ENCODE peak calls at places on chromosomes 4 and X, in eight cellular contexts. One of them, this sample, is unnamed.

GRCh38 chr4:155738548-155738947 is 20.3 kb upstream of the GUCY1B1 start:
- DNase-seq in cardiac fibroblast: peak
- DNase-seq in fibroblast of pulmonary artery: no peak
- DNase-seq in thoracic aorta: no peak
- DNase-seq in CD4-positive, alpha-beta memory T cell: no peak
- DNase-seq in A673: no peak
- DNase-seq in tibial artery: no peak
- DNase-seq in stomach: no peak
- DNase-seq in this sample: no peak

GRCh38 chr4:79182209-79182608 is 143.7 kb downstream of the NAA11 start:
- DNase-seq in cardiac fibroblast: no peak
- DNase-seq in fibroblast of pulmonary artery: no peak
- DNase-seq in thoracic aorta: no peak
- DNase-seq in CD4-positive, alpha-beta memory T cell: no peak
- DNase-seq in A673: no peak
- DNase-seq in tibial artery: no peak
- DNase-seq in stomach: no peak
- DNase-seq in this sample: no peak

GRCh38 chr4:3422241-3422801 is 19.4 kb upstream of the HGFAC start:
- DNase-seq in cardiac fibroblast: no peak
- DNase-seq in fibroblast of pulmonary artery: no peak
- DNase-seq in thoracic aorta: no peak
- DNase-seq in CD4-positive, alpha-beta memory T cell: no peak
- DNase-seq in A673: no peak
- DNase-seq in tibial artery: no peak
- DNase-seq in stomach: no peak
- DNase-seq in this sample: peak

GRCh38 chrX:1322393-1322792 is 14.2 kb upstream of the IL3RA start:
- DNase-seq in cardiac fibroblast: no peak
- DNase-seq in fibroblast of pulmonary artery: no peak
- DNase-seq in thoracic aorta: no peak
- DNase-seq in CD4-positive, alpha-beta memory T cell: no peak
- DNase-seq in A673: no peak
- DNase-seq in tibial artery: no peak
- DNase-seq in stomach: no peak
- DNase-seq in this sample: no peak

GRCh38 chrX:53050841-53051240 is 2.3 kb downstream of the GPR173 start:
- DNase-seq in cardiac fibroblast: peak
- DNase-seq in fibroblast of pulmonary artery: no peak
- DNase-seq in thoracic aorta: no peak
- DNase-seq in CD4-positive, alpha-beta memory T cell: no peak
- DNase-seq in A673: no peak
- DNase-seq in tibial artery: no peak
- DNase-seq in stomach: no peak
- DNase-seq in this sample: no peak

GRCh38 chr4:145171919-145172318 is 8.5 kb downstream of the OTUD4 start:
- DNase-seq in cardiac fibroblast: no peak
- DNase-seq in fibroblast of pulmonary artery: no peak
- DNase-seq in thoracic aorta: no peak
- DNase-seq in CD4-positive, alpha-beta memory T cell: no peak
- DNase-seq in A673: no peak
- DNase-seq in tibial artery: no peak
- DNase-seq in stomach: no peak
- DNase-seq in this sample: no peak

GRCh38 chr4:131499139-131499873 is 1649.8 kb upstream of the PCDH10 start:
- DNase-seq in cardiac fibroblast: peak
- DNase-seq in fibroblast of pulmonary artery: peak
- DNase-seq in thoracic aorta: no peak
- DNase-seq in CD4-positive, alpha-beta memory T cell: no peak
- DNase-seq in A673: no peak
- DNase-seq in tibial artery: no peak
- DNase-seq in stomach: no peak
- DNase-seq in this sample: no peak

GRCh38 chrX:18898517-18898916 is 85.4 kb downstream of the PHKA2 start:
- DNase-seq in cardiac fibroblast: no peak
- DNase-seq in fibroblast of pulmonary artery: no peak
- DNase-seq in thoracic aorta: no peak
- DNase-seq in CD4-positive, alpha-beta memory T cell: no peak
- DNase-seq in A673: no peak
- DNase-seq in tibial artery: no peak
- DNase-seq in stomach: no peak
- DNase-seq in this sample: no peak

GRCh38 chr4:10629394-10629793 is 55.2 kb downstream of the CLNK start:
- DNase-seq in cardiac fibroblast: no peak
- DNase-seq in fibroblast of pulmonary artery: no peak
- DNase-seq in thoracic aorta: no peak
- DNase-seq in CD4-positive, alpha-beta memory T cell: no peak
- DNase-seq in A673: no peak
- DNase-seq in tibial artery: no peak
- DNase-seq in stomach: no peak
- DNase-seq in this sample: no peak

GRCh38 chr4:102324725-102325124 is 20.6 kb downstream of the SLC39A8 start:
- DNase-seq in cardiac fibroblast: no peak
- DNase-seq in fibroblast of pulmonary artery: no peak
- DNase-seq in thoracic aorta: no peak
- DNase-seq in CD4-positive, alpha-beta memory T cell: no peak
- DNase-seq in A673: peak
- DNase-seq in tibial artery: no peak
- DNase-seq in stomach: no peak
- DNase-seq in this sample: no peak

GRCh38 chrX:71492086-71493065 is 40.5 kb upstream of the OGT start:
- DNase-seq in cardiac fibroblast: peak
- DNase-seq in fibroblast of pulmonary artery: peak
- DNase-seq in thoracic aorta: no peak
- DNase-seq in CD4-positive, alpha-beta memory T cell: peak
- DNase-seq in A673: peak
- DNase-seq in tibial artery: peak
- DNase-seq in stomach: peak
- DNase-seq in this sample: peak

GRCh38 chrX:112759512-112759911 is 79.8 kb upstream of the LHFPL1 start:
- DNase-seq in cardiac fibroblast: no peak
- DNase-seq in fibroblast of pulmonary artery: no peak
- DNase-seq in thoracic aorta: no peak
- DNase-seq in CD4-positive, alpha-beta memory T cell: no peak
- DNase-seq in A673: no peak
- DNase-seq in tibial artery: no peak
- DNase-seq in stomach: no peak
- DNase-seq in this sample: no peak

GRCh38 chr4:2443061-2443730 is 24.4 kb downstream of the CFAP99 start:
- DNase-seq in cardiac fibroblast: no peak
- DNase-seq in fibroblast of pulmonary artery: no peak
- DNase-seq in thoracic aorta: no peak
- DNase-seq in CD4-positive, alpha-beta memory T cell: no peak
- DNase-seq in A673: no peak
- DNase-seq in tibial artery: no peak
- DNase-seq in stomach: no peak
- DNase-seq in this sample: no peak

GRCh38 chr4:8067274-8067936 is 91.2 kb downstream of the ABLIM2 start:
- DNase-seq in cardiac fibroblast: no peak
- DNase-seq in fibroblast of pulmonary artery: no peak
- DNase-seq in thoracic aorta: no peak
- DNase-seq in CD4-positive, alpha-beta memory T cell: no peak
- DNase-seq in A673: peak
- DNase-seq in tibial artery: no peak
- DNase-seq in stomach: no peak
- DNase-seq in this sample: no peak

GRCh38 chr4:89324671-89325070 is 17.1 kb upstream of the GPRIN3 start:
- DNase-seq in cardiac fibroblast: peak
- DNase-seq in fibroblast of pulmonary artery: peak
- DNase-seq in thoracic aorta: no peak
- DNase-seq in CD4-positive, alpha-beta memory T cell: no peak
- DNase-seq in A673: no peak
- DNase-seq in tibial artery: no peak
- DNase-seq in stomach: no peak
- DNase-seq in this sample: no peak

GRCh38 chr4:44487341-44487740 is 38.7 kb upstream of the KCTD8 start:
- DNase-seq in cardiac fibroblast: no peak
- DNase-seq in fibroblast of pulmonary artery: peak
- DNase-seq in thoracic aorta: no peak
- DNase-seq in CD4-positive, alpha-beta memory T cell: no peak
- DNase-seq in A673: no peak
- DNase-seq in tibial artery: no peak
- DNase-seq in stomach: no peak
- DNase-seq in this sample: no peak

GRCh38 chrX:15737957-15738685 is at the start of gene CA5B:
- DNase-seq in cardiac fibroblast: peak
- DNase-seq in fibroblast of pulmonary artery: peak
- DNase-seq in thoracic aorta: peak
- DNase-seq in CD4-positive, alpha-beta memory T cell: peak
- DNase-seq in A673: peak
- DNase-seq in tibial artery: peak
- DNase-seq in stomach: peak
- DNase-seq in this sample: peak

GRCh38 chr4:90074322-90074886 is 52.8 kb upstream of the CCSER1 start:
- DNase-seq in cardiac fibroblast: no peak
- DNase-seq in fibroblast of pulmonary artery: no peak
- DNase-seq in thoracic aorta: no peak
- DNase-seq in CD4-positive, alpha-beta memory T cell: no peak
- DNase-seq in A673: no peak
- DNase-seq in tibial artery: no peak
- DNase-seq in stomach: no peak
- DNase-seq in this sample: no peak

GRCh38 chr4:100907465-100908454 is 389.9 kb upstream of the EMCN start:
- DNase-seq in cardiac fibroblast: peak
- DNase-seq in fibroblast of pulmonary artery: peak
- DNase-seq in thoracic aorta: no peak
- DNase-seq in CD4-positive, alpha-beta memory T cell: no peak
- DNase-seq in A673: peak
- DNase-seq in tibial artery: no peak
- DNase-seq in stomach: no peak
- DNase-seq in this sample: no peak

GRCh38 chr4:109207060-109207459 is 95.4 kb downstream of the COL25A1 start:
- DNase-seq in cardiac fibroblast: peak
- DNase-seq in fibroblast of pulmonary artery: peak
- DNase-seq in thoracic aorta: no peak
- DNase-seq in CD4-positive, alpha-beta memory T cell: no peak
- DNase-seq in A673: peak
- DNase-seq in tibial artery: no peak
- DNase-seq in stomach: no peak
- DNase-seq in this sample: no peak
- H3K4me3 ChIP-seq in cardiac fibroblast: no peak
- H3K4me3 ChIP-seq in fibroblast of pulmonary artery: no peak
- H3K4me3 ChIP-seq in thoracic aorta: no peak
- H3K4me3 ChIP-seq in CD4-positive, alpha-beta memory T cell: no peak
- H3K4me3 ChIP-seq in A673: no peak
- H3K4me3 ChIP-seq in tibial artery: no peak
- H3K4me3 ChIP-seq in stomach: no peak
- H3K4me3 ChIP-seq in this sample: no peak

GRCh38 chr4:185774076-185774731 is 37.8 kb downstream of the SORBS2 start:
- DNase-seq in cardiac fibroblast: no peak
- DNase-seq in fibroblast of pulmonary artery: no peak
- DNase-seq in thoracic aorta: no peak
- DNase-seq in CD4-positive, alpha-beta memory T cell: no peak
- DNase-seq in A673: no peak
- DNase-seq in tibial artery: no peak
- DNase-seq in stomach: no peak
- DNase-seq in this sample: no peak

GRCh38 chr4:185773419-185773818 is 38.6 kb downstream of the SORBS2 start:
- DNase-seq in cardiac fibroblast: no peak
- DNase-seq in fibroblast of pulmonary artery: no peak
- DNase-seq in thoracic aorta: no peak
- DNase-seq in CD4-positive, alpha-beta memory T cell: no peak
- DNase-seq in A673: no peak
- DNase-seq in tibial artery: peak
- DNase-seq in stomach: peak
- DNase-seq in this sample: no peak

GRCh38 chr4:185771696-185772390 is 40.2 kb downstream of the SORBS2 start:
- DNase-seq in cardiac fibroblast: no peak
- DNase-seq in fibroblast of pulmonary artery: peak
- DNase-seq in thoracic aorta: no peak
- DNase-seq in CD4-positive, alpha-beta memory T cell: no peak
- DNase-seq in A673: no peak
- DNase-seq in tibial artery: no peak
- DNase-seq in stomach: no peak
- DNase-seq in this sample: no peak

GRCh38 chr4:185774815-185775684 is 36.9 kb downstream of the SORBS2 start:
- DNase-seq in cardiac fibroblast: peak
- DNase-seq in fibroblast of pulmonary artery: peak
- DNase-seq in thoracic aorta: peak
- DNase-seq in CD4-positive, alpha-beta memory T cell: no peak
- DNase-seq in A673: no peak
- DNase-seq in tibial artery: peak
- DNase-seq in stomach: peak
- DNase-seq in this sample: no peak

GRCh38 chr4:185772391-185773093 is 39.5 kb downstream of the SORBS2 start:
- DNase-seq in cardiac fibroblast: no peak
- DNase-seq in fibroblast of pulmonary artery: no peak
- DNase-seq in thoracic aorta: no peak
- DNase-seq in CD4-positive, alpha-beta memory T cell: no peak
- DNase-seq in A673: no peak
- DNase-seq in tibial artery: no peak
- DNase-seq in stomach: no peak
- DNase-seq in this sample: no peak
- H3K4me3 ChIP-seq in cardiac fibroblast: no peak
- H3K4me3 ChIP-seq in fibroblast of pulmonary artery: no peak
- H3K4me3 ChIP-seq in thoracic aorta: peak
- H3K4me3 ChIP-seq in CD4-positive, alpha-beta memory T cell: no peak
- H3K4me3 ChIP-seq in A673: no peak
- H3K4me3 ChIP-seq in tibial artery: peak
- H3K4me3 ChIP-seq in stomach: peak
- H3K4me3 ChIP-seq in this sample: no peak

DNA sequence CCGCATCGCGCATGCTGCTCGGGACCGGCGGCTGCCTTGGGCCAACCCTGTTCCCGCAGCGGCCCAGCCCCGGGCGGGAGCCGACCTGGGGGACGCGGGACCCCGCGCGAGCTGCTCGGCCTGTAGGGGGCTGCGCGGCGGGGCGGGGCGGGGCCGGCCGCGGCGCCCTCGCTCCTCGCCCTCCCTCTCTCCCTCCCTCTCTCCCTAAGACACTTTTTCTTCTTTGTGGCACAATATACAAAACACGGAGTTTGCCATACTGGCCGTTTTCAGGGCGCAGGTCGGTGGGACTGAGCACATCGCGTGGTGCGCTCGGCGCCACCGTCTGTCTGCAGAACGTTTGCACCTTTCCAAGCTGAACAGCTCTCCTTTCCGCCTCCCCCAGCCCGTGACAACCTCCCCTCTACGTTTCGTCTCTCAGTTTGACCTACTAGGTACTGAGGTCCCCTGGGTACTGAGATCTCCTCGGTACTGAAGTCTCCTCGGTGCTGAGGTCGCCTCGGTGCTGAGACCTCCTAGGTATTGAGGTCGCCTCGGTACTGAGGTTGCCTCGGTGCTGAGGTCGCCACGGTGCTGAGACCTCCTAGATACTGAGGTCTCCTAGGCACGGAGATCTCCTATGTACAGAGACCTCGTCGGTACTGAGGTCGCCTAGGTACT is 261.1 kb upstream of the PLCXD1 start:
- DNase-seq in cardiac fibroblast: peak
- DNase-seq in fibroblast of pulmonary artery: no peak
- DNase-seq in thoracic aorta: no peak
- DNase-seq in CD4-positive, alpha-beta memory T cell: no peak
- DNase-seq in A673: peak
- DNase-seq in tibial artery: no peak
- DNase-seq in stomach: no peak
- DNase-seq in this sample: peak
- H3K4me3 ChIP-seq in cardiac fibroblast: peak
- H3K4me3 ChIP-seq in fibroblast of pulmonary artery: no peak
- H3K4me3 ChIP-seq in thoracic aorta: peak
- H3K4me3 ChIP-seq in CD4-positive, alpha-beta memory T cell: no peak
- H3K4me3 ChIP-seq in A673: peak
- H3K4me3 ChIP-seq in tibial artery: peak
- H3K4me3 ChIP-seq in stomach: peak
- H3K4me3 ChIP-seq in this sample: peak

GRCh38 chrX:131791608-131792355 is 231.3 kb upstream of the STK26 start:
- DNase-seq in cardiac fibroblast: no peak
- DNase-seq in fibroblast of pulmonary artery: no peak
- DNase-seq in thoracic aorta: no peak
- DNase-seq in CD4-positive, alpha-beta memory T cell: no peak
- DNase-seq in A673: no peak
- DNase-seq in tibial artery: no peak
- DNase-seq in stomach: no peak
- DNase-seq in this sample: no peak
- H3K4me3 ChIP-seq in cardiac fibroblast: no peak
- H3K4me3 ChIP-seq in fibroblast of pulmonary artery: no peak
- H3K4me3 ChIP-seq in thoracic aorta: no peak
- H3K4me3 ChIP-seq in CD4-positive, alpha-beta memory T cell: no peak
- H3K4me3 ChIP-seq in A673: peak
- H3K4me3 ChIP-seq in tibial artery: no peak
- H3K4me3 ChIP-seq in stomach: no peak
- H3K4me3 ChIP-seq in this sample: no peak